ENCODE peak calls at places on chromosomes 12 and 14, in six cellular contexts. One of them, this sample, is unnamed.

GRCh38 chr12:53532524-53533445 is 25.5 kb upstream of the NPFF start:
- DNase-seq in IMR-90: no peak
- DNase-seq in A549: no peak
- DNase-seq in GM12878: no peak
- DNase-seq in K562: no peak
- DNase-seq in HepG2: no peak
- DNase-seq in this sample: no peak

GRCh38 chr14:21978184-21978998 is 304.8 kb upstream of the OR4E1 start:
- DNase-seq in IMR-90: peak
- DNase-seq in A549: peak
- DNase-seq in GM12878: no peak
- DNase-seq in K562: peak
- DNase-seq in HepG2: peak
- DNase-seq in this sample: peak

GRCh38 chr12:16622315-16622714 is 16.4 kb upstream of the LMO3 start:
- DNase-seq in IMR-90: no peak
- DNase-seq in A549: no peak
- DNase-seq in GM12878: no peak
- DNase-seq in K562: no peak
- DNase-seq in HepG2: no peak
- DNase-seq in this sample: no peak

GRCh38 chr12:113929312-113929989 is 36.7 kb downstream of the RBM19 start:
- DNase-seq in IMR-90: no peak
- DNase-seq in A549: no peak
- DNase-seq in GM12878: no peak
- DNase-seq in K562: no peak
- DNase-seq in HepG2: no peak
- DNase-seq in this sample: no peak

GRCh38 chr14:68214431-68214830 is 394.9 kb downstream of the RAD51B start:
- DNase-seq in IMR-90: no peak
- DNase-seq in A549: no peak
- DNase-seq in GM12878: no peak
- DNase-seq in K562: no peak
- DNase-seq in HepG2: no peak
- DNase-seq in this sample: no peak

GRCh38 chr12:112182499-112182898 is 57.1 kb downstream of the TRAFD1 start:
- DNase-seq in IMR-90: peak
- DNase-seq in A549: no peak
- DNase-seq in GM12878: no peak
- DNase-seq in K562: no peak
- DNase-seq in HepG2: no peak
- DNase-seq in this sample: no peak

GRCh38 chr12:92570056-92570753 is 132.6 kb upstream of the PLEKHG7 start:
- DNase-seq in IMR-90: peak
- DNase-seq in A549: peak
- DNase-seq in GM12878: peak
- DNase-seq in K562: peak
- DNase-seq in HepG2: peak
- DNase-seq in this sample: peak

GRCh38 chr14:104975481-104976197 is 2.5 kb downstream of the AHNAK2 start:
- DNase-seq in IMR-90: no peak
- DNase-seq in A549: peak
- DNase-seq in GM12878: no peak
- DNase-seq in K562: no peak
- DNase-seq in HepG2: no peak
- DNase-seq in this sample: no peak

GRCh38 chr14:93056840-93057585 is 58.7 kb downstream of the ITPK1 start:
- DNase-seq in IMR-90: peak
- DNase-seq in A549: peak
- DNase-seq in GM12878: no peak
- DNase-seq in K562: no peak
- DNase-seq in HepG2: peak
- DNase-seq in this sample: no peak

GRCh38 chr12:127078577-127079350 is 1188.2 kb upstream of the TMEM132C start:
- DNase-seq in IMR-90: no peak
- DNase-seq in A549: no peak
- DNase-seq in GM12878: no peak
- DNase-seq in K562: no peak
- DNase-seq in HepG2: no peak
- DNase-seq in this sample: no peak
- TF ChIP-seq BHLHE40 in IMR-90: no peak
- TF ChIP-seq BHLHE40 in A549: no peak
- TF ChIP-seq BHLHE40 in GM12878: no peak
- TF ChIP-seq BHLHE40 in K562: no peak
- TF ChIP-seq BHLHE40 in HepG2: no peak
- TF ChIP-seq BHLHE40 in this sample: no peak

DNA sequence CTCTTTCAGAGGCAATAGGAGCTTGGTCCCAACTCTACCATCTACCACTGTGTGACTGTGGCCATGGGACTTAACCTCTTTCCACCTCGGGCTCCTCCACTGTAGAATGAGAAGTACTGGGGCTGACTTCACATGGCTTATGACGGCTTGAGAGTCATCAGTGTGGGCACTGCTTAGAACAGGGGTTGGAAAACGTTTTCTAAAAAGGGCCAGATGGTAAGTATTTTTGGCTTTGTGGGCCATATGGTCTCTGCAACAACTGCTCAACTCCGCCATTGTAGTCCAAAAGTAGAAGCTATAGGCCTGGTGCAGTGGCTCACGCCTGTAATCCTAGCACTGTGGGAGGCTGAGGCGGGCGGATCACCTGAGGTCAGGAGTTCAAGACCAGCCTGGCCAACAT is 69.2 kb upstream of the LTA4H start:
- DNase-seq in IMR-90: no peak
- DNase-seq in A549: no peak
- DNase-seq in GM12878: no peak
- DNase-seq in K562: no peak
- DNase-seq in HepG2: no peak
- DNase-seq in this sample: no peak
- TF ChIP-seq BHLHE40 in IMR-90: no peak
- TF ChIP-seq BHLHE40 in A549: no peak
- TF ChIP-seq BHLHE40 in GM12878: no peak
- TF ChIP-seq BHLHE40 in K562: no peak
- TF ChIP-seq BHLHE40 in HepG2: no peak
- TF ChIP-seq BHLHE40 in this sample: no peak

GRCh38 chr12:95718772-95719171 is 71.8 kb downstream of the NTN4 start:
- DNase-seq in IMR-90: no peak
- DNase-seq in A549: no peak
- DNase-seq in GM12878: no peak
- DNase-seq in K562: no peak
- DNase-seq in HepG2: no peak
- DNase-seq in this sample: no peak

GRCh38 chr12:95718001-95718400 is 72.6 kb downstream of the NTN4 start:
- DNase-seq in IMR-90: no peak
- DNase-seq in A549: peak
- DNase-seq in GM12878: no peak
- DNase-seq in K562: no peak
- DNase-seq in HepG2: no peak
- DNase-seq in this sample: no peak

GRCh38 chr12:95723693-95724384 is 66.7 kb downstream of the NTN4 start:
- DNase-seq in IMR-90: no peak
- DNase-seq in A549: peak
- DNase-seq in GM12878: no peak
- DNase-seq in K562: no peak
- DNase-seq in HepG2: no peak
- DNase-seq in this sample: no peak

GRCh38 chr12:95724767-95725166 is 65.8 kb downstream of the NTN4 start:
- DNase-seq in IMR-90: no peak
- DNase-seq in A549: no peak
- DNase-seq in GM12878: no peak
- DNase-seq in K562: no peak
- DNase-seq in HepG2: no peak
- DNase-seq in this sample: no peak

GRCh38 chr12:95721320-95721719 is 69.2 kb downstream of the NTN4 start:
- DNase-seq in IMR-90: peak
- DNase-seq in A549: peak
- DNase-seq in GM12878: no peak
- DNase-seq in K562: no peak
- DNase-seq in HepG2: no peak
- DNase-seq in this sample: no peak
- TF ChIP-seq BHLHE40 in IMR-90: no peak
- TF ChIP-seq BHLHE40 in A549: no peak
- TF ChIP-seq BHLHE40 in GM12878: no peak
- TF ChIP-seq BHLHE40 in K562: no peak
- TF ChIP-seq BHLHE40 in HepG2: no peak
- TF ChIP-seq BHLHE40 in this sample: no peak

GRCh38 chr14:65229431-65230286 is 127.3 kb upstream of the MAX start:
- DNase-seq in IMR-90: no peak
- DNase-seq in A549: no peak
- DNase-seq in GM12878: no peak
- DNase-seq in K562: peak
- DNase-seq in HepG2: peak
- DNase-seq in this sample: no peak
- TF ChIP-seq BHLHE40 in IMR-90: no peak
- TF ChIP-seq BHLHE40 in A549: no peak
- TF ChIP-seq BHLHE40 in GM12878: no peak
- TF ChIP-seq BHLHE40 in K562: no peak
- TF ChIP-seq BHLHE40 in HepG2: no peak
- TF ChIP-seq BHLHE40 in this sample: no peak

GRCh38 chr12:131222271-131223139 is 268.8 kb downstream of the ADGRD1 start:
- DNase-seq in IMR-90: no peak
- DNase-seq in A549: no peak
- DNase-seq in GM12878: peak
- DNase-seq in K562: no peak
- DNase-seq in HepG2: no peak
- DNase-seq in this sample: no peak
- TF ChIP-seq BHLHE40 in IMR-90: no peak
- TF ChIP-seq BHLHE40 in A549: no peak
- TF ChIP-seq BHLHE40 in GM12878: no peak
- TF ChIP-seq BHLHE40 in K562: no peak
- TF ChIP-seq BHLHE40 in HepG2: no peak
- TF ChIP-seq BHLHE40 in this sample: no peak

DNA sequence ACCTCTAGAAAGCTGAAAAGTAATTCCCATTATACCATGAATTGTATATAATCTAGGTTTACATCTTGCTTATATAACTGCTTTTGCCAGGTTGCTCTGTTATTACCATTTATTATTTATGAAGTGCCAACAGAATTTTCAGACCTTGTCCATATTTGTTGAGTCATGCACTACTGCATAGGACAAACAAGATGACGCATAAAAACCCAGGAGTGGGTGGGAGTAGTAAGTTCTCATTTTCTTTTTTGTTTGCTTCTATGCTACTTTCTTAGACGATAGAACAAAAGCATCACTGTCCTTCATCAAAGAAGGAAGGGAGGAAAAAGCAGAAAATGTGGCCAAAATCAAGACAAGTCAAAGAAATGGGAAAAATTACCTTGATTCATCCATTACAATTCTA is 119.0 kb upstream of the RASSF8 start:
- DNase-seq in IMR-90: peak
- DNase-seq in A549: peak
- DNase-seq in GM12878: no peak
- DNase-seq in K562: no peak
- DNase-seq in HepG2: no peak
- DNase-seq in this sample: no peak
- TF ChIP-seq BHLHE40 in IMR-90: no peak
- TF ChIP-seq BHLHE40 in A549: no peak
- TF ChIP-seq BHLHE40 in GM12878: no peak
- TF ChIP-seq BHLHE40 in K562: no peak
- TF ChIP-seq BHLHE40 in HepG2: no peak
- TF ChIP-seq BHLHE40 in this sample: no peak

GRCh38 chr14:76011959-76012802 is 26.6 kb downstream of the IFT43 start:
- DNase-seq in IMR-90: peak
- DNase-seq in A549: no peak
- DNase-seq in GM12878: no peak
- DNase-seq in K562: no peak
- DNase-seq in HepG2: no peak
- DNase-seq in this sample: no peak

GRCh38 chr14:76006253-76006652 is 20.7 kb downstream of the IFT43 start:
- DNase-seq in IMR-90: no peak
- DNase-seq in A549: no peak
- DNase-seq in GM12878: no peak
- DNase-seq in K562: no peak
- DNase-seq in HepG2: no peak
- DNase-seq in this sample: no peak

GRCh38 chr14:76007852-76008251 is 22.3 kb downstream of the IFT43 start:
- DNase-seq in IMR-90: peak
- DNase-seq in A549: no peak
- DNase-seq in GM12878: no peak
- DNase-seq in K562: no peak
- DNase-seq in HepG2: no peak
- DNase-seq in this sample: no peak
- TF ChIP-seq BHLHE40 in IMR-90: no peak
- TF ChIP-seq BHLHE40 in A549: no peak
- TF ChIP-seq BHLHE40 in GM12878: no peak
- TF ChIP-seq BHLHE40 in K562: no peak
- TF ChIP-seq BHLHE40 in HepG2: no peak
- TF ChIP-seq BHLHE40 in this sample: no peak

GRCh38 chr12:122888232-122888752 is 7.6 kb downstream of the VPS37B start:
- DNase-seq in IMR-90: peak
- DNase-seq in A549: peak
- DNase-seq in GM12878: no peak
- DNase-seq in K562: peak
- DNase-seq in HepG2: peak
- DNase-seq in this sample: no peak
- TF ChIP-seq BHLHE40 in IMR-90: no peak
- TF ChIP-seq BHLHE40 in A549: no peak
- TF ChIP-seq BHLHE40 in GM12878: no peak
- TF ChIP-seq BHLHE40 in K562: no peak
- TF ChIP-seq BHLHE40 in HepG2: no peak
- TF ChIP-seq BHLHE40 in this sample: no peak

DNA sequence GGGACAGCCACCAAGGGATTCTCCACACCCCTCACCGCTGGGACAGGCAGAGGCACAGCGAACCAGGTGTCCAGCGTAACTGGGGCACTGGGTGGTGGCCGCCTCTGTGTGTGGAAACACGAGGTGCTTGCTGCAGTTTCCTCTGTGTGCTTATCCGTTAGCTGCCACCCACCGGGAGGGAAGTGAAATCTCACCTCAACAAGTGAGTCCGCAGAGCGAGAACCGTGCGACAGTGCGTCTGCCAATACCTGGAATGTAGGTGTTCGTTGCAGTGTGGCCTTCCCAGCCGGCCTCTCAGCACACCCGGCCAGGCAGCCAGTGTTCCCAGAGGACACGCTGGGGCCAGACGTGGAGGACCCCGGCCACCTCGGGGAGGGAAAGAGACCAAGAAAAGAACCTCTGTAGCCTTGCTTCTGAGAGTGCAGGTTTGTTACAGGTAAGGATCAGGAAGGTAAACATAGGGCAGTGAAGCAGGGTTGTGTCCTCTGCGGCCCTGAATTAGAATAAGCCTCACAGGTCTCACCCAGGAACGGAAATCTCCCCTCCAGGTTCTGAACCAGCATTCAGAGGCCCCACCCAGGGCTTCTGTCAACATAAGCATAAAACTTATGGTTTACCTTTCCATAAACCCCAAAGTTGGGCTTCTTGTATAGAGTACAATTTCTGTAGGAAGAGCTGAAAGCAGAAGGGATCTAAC is 1.5 kb downstream of the BCL2L14 start:
- DNase-seq in IMR-90: no peak
- DNase-seq in A549: no peak
- DNase-seq in GM12878: peak
- DNase-seq in K562: no peak
- DNase-seq in HepG2: peak
- DNase-seq in this sample: no peak
- TF ChIP-seq BHLHE40 in IMR-90: no peak
- TF ChIP-seq BHLHE40 in A549: no peak
- TF ChIP-seq BHLHE40 in GM12878: peak
- TF ChIP-seq BHLHE40 in K562: no peak
- TF ChIP-seq BHLHE40 in HepG2: no peak
- TF ChIP-seq BHLHE40 in this sample: no peak

GRCh38 chr14:76282581-76282980 is 93.4 kb upstream of the ESRRB start:
- DNase-seq in IMR-90: no peak
- DNase-seq in A549: no peak
- DNase-seq in GM12878: no peak
- DNase-seq in K562: no peak
- DNase-seq in HepG2: no peak
- DNase-seq in this sample: no peak
- TF ChIP-seq BHLHE40 in IMR-90: no peak
- TF ChIP-seq BHLHE40 in A549: no peak
- TF ChIP-seq BHLHE40 in GM12878: no peak
- TF ChIP-seq BHLHE40 in K562: no peak
- TF ChIP-seq BHLHE40 in HepG2: no peak
- TF ChIP-seq BHLHE40 in this sample: no peak